ENCODE peak calls at places on chromosome 15, in five cellular contexts. H is neuronal stem cell, X is H9, U is mesenchymal stem cell, A is H1. R is an unnamed sample. For H3K9me3, the result is how much of the 10 kb centered on the place peaks cover.

GRCh38 chr15:73695773-73696640 is 11.8 kb downstream of the CD276 start:
- DNase-seq in H (no peak), X (no peak), U (no peak), A (no peak), R (no peak)

GRCh38 chr15:83206387-83206970 is 1.1 kb downstream of the HDGFL3 start:
- DNase-seq in H (no peak), X (peak), U (peak), A (no peak), R (no peak)

GRCh38 chr15:25775317-25775912 is 87.7 kb downstream of the ATP10A start:
- DNase-seq in H (no peak), X (no peak), U (peak), A (peak), R (no peak)

GRCh38 chr15:66452971-66453580 is 44.5 kb downstream of the SNAPC5 start:
- DNase-seq in H (no peak), X (no peak), U (no peak), A (no peak), R (no peak)

GRCh38 chr15:23538657-23539056 is 26.8 kb upstream of the MKRN3 start:
- DNase-seq in H (peak), X (no peak), U (no peak), A (no peak), R (no peak)

GRCh38 chr15:36029606-36030005 is 483.6 kb upstream of the DPH6 start:
- DNase-seq in H (no peak), X (no peak), U (peak), A (no peak), R (peak)

GRCh38 chr15:62656071-62656470 is 386.5 kb upstream of the TPM1 start:
- DNase-seq in H (no peak), X (no peak), U (no peak), A (no peak), R (no peak)

GRCh38 chr15:63726491-63726890 is 107.3 kb downstream of the HERC1 start:
- DNase-seq in H (no peak), X (no peak), U (no peak), A (no peak), R (peak)

GRCh38 chr15:26729581-26729980 is 43.3 kb downstream of the GABRB3 start:
- DNase-seq in H (no peak), X (no peak), U (no peak), A (peak), R (no peak)

GRCh38 chr15:62853114-62853832 is 189.3 kb upstream of the TPM1 start:
- DNase-seq in H (no peak), X (no peak), U (peak), A (no peak), R (peak)

GRCh38 chr15:100966997-100967396 is 47.8 kb downstream of the LRRK1 start:
- DNase-seq in H (no peak), X (no peak), U (no peak), A (no peak), R (no peak)

GRCh38 chr15:25481208-25481862 is 42.5 kb upstream of the UBE3A start:
- DNase-seq in H (peak), X (peak), U (no peak), A (peak), R (peak)

GRCh38 chr15:46326173-46326572 is 691.3 kb downstream of the SQOR start:
- DNase-seq in H (no peak), X (no peak), U (no peak), A (no peak), R (no peak)

GRCh38 chr15:98954411-98954810 is 53.2 kb downstream of the PGPEP1L start:
- DNase-seq in H (no peak), X (no peak), U (peak), A (no peak), R (no peak)

GRCh38 chr15:31278544-31279220 is 48.0 kb upstream of the KLF13 start:
- DNase-seq in H (no peak), X (no peak), U (no peak), A (peak), R (no peak)

GRCh38 chr15:72902245-72902928 is 118.8 kb upstream of the ADPGK start:
- DNase-seq in H (no peak), X (no peak), U (peak), A (no peak), R (no peak)

GRCh38 chr15:28181386-28181785 is 82.3 kb upstream of the OCA2 start:
- DNase-seq in H (no peak), X (no peak), U (no peak), A (no peak), R (no peak)

GRCh38 chr15:58962662-58963565 is 24.5 kb upstream of the RNF111 start:
- DNase-seq in H (no peak), X (no peak), U (no peak), A (no peak), R (no peak)

GRCh38 chr15:81301815-81302399 is 22.0 kb downstream of the STARD5 start:
- DNase-seq in H (no peak), X (no peak), U (no peak), A (no peak), R (peak)

GRCh38 chr15:63872759-63873510 is 39.2 kb upstream of the HERC1 start:
- DNase-seq in H (no peak), X (no peak), U (peak), A (no peak), R (peak)

GRCh38 chr15:90845201-90845949 is 23.0 kb upstream of the FURIN start:
- DNase-seq in H (no peak), X (no peak), U (peak), A (no peak), R (peak)

GRCh38 chr15:80904941-80905532 is 84.6 kb downstream of the MESD start:
- DNase-seq in H (no peak), X (no peak), U (peak), A (no peak), R (no peak)

GRCh38 chr15:78374436-78375393 is 34.6 kb downstream of the CRABP1 start:
- DNase-seq in H (no peak), X (peak), U (no peak), A (no peak), R (no peak)

GRCh38 chr15:40379853-40380252 is 2.7 kb upstream of the KNSTRN start:
- DNase-seq in H (no peak), X (no peak), U (peak), A (no peak), R (peak)

GRCh38 chr15:39624806-39625205 is 43.9 kb downstream of the THBS1 start:
- DNase-seq in H (no peak), X (no peak), U (peak), A (no peak), R (no peak)

GRCh38 chr15:77094397-77095030 is 23.6 kb upstream of the TSPAN3 start:
- DNase-seq in H (no peak), X (peak), U (no peak), A (peak), R (no peak)

GRCh38 chr15:68586274-68586961 is 7.6 kb downstream of the CORO2B start:
- DNase-seq in H (no peak), X (no peak), U (peak), A (no peak), R (no peak)

GRCh38 chr15:99010743-99011142 is 3.2 kb upstream of the PGPEP1L start:
- DNase-seq in H (no peak), X (no peak), U (peak), A (no peak), R (peak)

GRCh38 chr15:71588746-71589145 is 221.6 kb upstream of the NR2E3 start:
- DNase-seq in H (no peak), X (no peak), U (peak), A (no peak), R (no peak)

GRCh38 chr15:82980986-82981385 is 5.0 kb upstream of the RAMAC start:
- DNase-seq in H (peak), X (no peak), U (no peak), A (no peak), R (no peak)

GRCh38 chr15:85625856-85626255 is 168.9 kb downstream of the KLHL25 start:
- DNase-seq in H (no peak), X (no peak), U (peak), A (no peak), R (no peak)

GRCh38 chr15:85707519-85708338 is 87.0 kb downstream of the KLHL25 start:
- DNase-seq in H (no peak), X (no peak), U (peak), A (no peak), R (no peak)

GRCh38 chr15:41827880-41828746 is at the start of gene JMJD7:
- DNase-seq in H (peak), X (peak), U (peak), A (peak), R (peak)

GRCh38 chr15:90826886-90827435 is 41.4 kb upstream of the FURIN start:
- DNase-seq in H (no peak), X (no peak), U (no peak), A (no peak), R (no peak)

GRCh38 chr15:49300856-49301255 is 122.2 kb upstream of the FGF7 start:
- DNase-seq in H (no peak), X (no peak), U (no peak), A (no peak), R (no peak)

GRCh38 chr15:49297584-49297983 is 125.5 kb upstream of the FGF7 start:
- DNase-seq in H (no peak), X (no peak), U (no peak), A (no peak), R (no peak)

GRCh38 chr15:49296258-49296657 is 126.2 kb downstream of the GALK2 start:
- DNase-seq in H (no peak), X (no peak), U (no peak), A (no peak), R (no peak)

GRCh38 chr15:49303003-49303402 is 120.0 kb upstream of the FGF7 start:
- DNase-seq in H (no peak), X (no peak), U (no peak), A (no peak), R (no peak)

DNA sequence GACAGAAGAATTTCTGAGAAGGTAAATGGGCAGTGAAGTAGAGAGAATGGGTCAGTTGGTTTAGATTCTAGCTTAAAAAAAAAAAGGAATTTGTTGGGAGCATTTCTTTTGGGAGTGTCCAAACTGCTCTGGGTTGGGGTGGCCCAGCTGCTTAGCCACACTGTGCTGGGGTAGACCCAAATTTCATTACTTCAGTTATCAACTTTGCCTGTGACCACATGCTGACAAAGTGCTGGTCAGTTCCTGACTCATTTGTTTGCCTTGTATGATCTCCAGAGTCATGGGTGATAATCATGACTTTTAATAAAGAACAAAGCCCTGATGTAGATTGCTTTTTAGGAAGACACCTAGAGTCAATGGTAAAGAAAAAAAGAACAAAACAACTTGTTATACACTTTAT is 121.5 kb upstream of the FGF7 start:
- DNase-seq in H (no peak), X (no peak), U (no peak), A (no peak), R (no peak)
- H3K18ac ChIP-seq in H (no peak), X (no peak), U (no peak), A (no peak), R (no peak)

GRCh38 chr15:95150466-95150865 is 919.1 kb downstream of the MCTP2 start:
- DNase-seq in H (no peak), X (no peak), U (peak), A (no peak), R (no peak)
- H3K9me3 ChIP-seq in H (under half), X (under half), U (under half), A (under half), R (under half)

DNA sequence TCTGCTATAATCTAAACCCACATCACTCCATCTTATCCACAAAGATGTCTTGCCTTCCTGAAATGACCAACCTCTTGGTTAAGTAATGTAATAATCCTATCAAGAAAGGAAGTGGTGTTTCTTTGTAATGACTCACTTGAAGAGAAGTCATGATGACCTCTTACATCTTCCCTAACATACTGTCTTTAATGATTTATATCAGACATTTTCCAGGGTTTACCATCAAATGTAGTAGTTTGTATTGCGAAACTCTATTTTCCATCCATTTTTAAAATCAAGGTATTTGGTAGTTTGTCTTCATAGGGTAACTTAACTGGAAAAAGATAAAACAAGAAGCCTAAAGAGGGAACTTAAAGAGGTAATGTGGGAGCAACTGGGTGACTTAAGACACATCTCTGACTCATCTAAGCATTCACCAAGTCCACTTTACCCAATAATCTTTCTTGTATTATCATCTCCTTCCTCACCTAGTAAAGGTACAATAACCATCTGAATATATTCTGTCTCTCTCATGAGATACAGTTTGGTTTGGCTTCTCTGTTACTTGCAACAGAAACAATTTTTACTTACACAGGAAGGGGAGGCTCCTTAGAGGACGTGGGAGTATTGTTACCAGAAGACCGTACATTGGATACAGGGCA is 5.7 kb upstream of the MAPK6 start:
- DNase-seq in H (no peak), X (no peak), U (peak), A (no peak), R (no peak)
- H2BK12ac ChIP-seq in H (no peak), X (no peak), U (no peak), A (no peak), R (no peak)

GRCh38 chr15:92900712-92901052 is 558 bp downstream of the CHD2 start:
- DNase-seq in H (no peak), X (no peak), U (no peak), A (no peak), R (peak)
- H3K18ac ChIP-seq in H (no peak), X (no peak), U (no peak), A (no peak), R (no peak)

DNA sequence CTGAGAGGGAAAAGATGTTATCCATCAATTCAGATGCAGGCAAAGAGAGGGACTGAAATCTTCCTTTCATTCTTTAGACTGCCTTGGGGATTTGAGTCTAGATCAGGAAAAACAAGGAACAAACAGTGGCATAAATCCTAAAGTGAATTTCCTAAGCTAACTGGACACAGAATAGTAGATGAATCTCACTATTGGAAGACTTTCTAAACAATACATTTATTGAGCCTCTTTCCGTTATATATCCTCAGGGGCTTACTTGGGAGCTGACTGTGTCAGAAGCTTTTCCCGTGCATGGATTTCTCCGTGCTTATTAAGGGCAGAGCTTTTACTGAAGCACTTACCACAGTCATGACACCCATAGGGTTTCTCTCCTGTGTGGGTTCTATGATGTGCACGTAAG is 10.0 kb downstream of the ZSCAN29 start:
- DNase-seq in H (no peak), X (no peak), U (no peak), A (no peak), R (no peak)
- H3K9me3 ChIP-seq in H (under half), X (under half), U (half or more), A (under half), R (under half)

GRCh38 chr15:50218291-50218690 is 36.3 kb downstream of the SLC27A2 start:
- DNase-seq in H (no peak), X (no peak), U (no peak), A (no peak), R (no peak)
- H2BK12ac ChIP-seq in H (no peak), X (no peak), U (no peak), A (no peak), R (no peak)

GRCh38 chr15:70289191-70289955 is 191.7 kb upstream of the TLE3 start:
- DNase-seq in H (no peak), X (no peak), U (no peak), A (no peak), R (peak)
- H3K18ac ChIP-seq in H (no peak), X (no peak), U (no peak), A (no peak), R (no peak)

GRCh38 chr15:97124790-97125189 is 794.3 kb downstream of the NR2F2 start:
- DNase-seq in H (no peak), X (no peak), U (no peak), A (no peak), R (no peak)

GRCh38 chr15:97129684-97130083 is 799.2 kb downstream of the NR2F2 start:
- DNase-seq in H (no peak), X (no peak), U (no peak), A (no peak), R (no peak)

GRCh38 chr15:97126556-97127233 is 796.2 kb downstream of the NR2F2 start:
- DNase-seq in H (no peak), X (peak), U (peak), A (no peak), R (peak)
- H3K9me3 ChIP-seq in H (under half), X (under half), U (under half), A (under half), R (under half)